ENCODE peak calls at places on chromosomes 16 and 17, in seven cellular contexts. S is activated CD8-positive, alpha-beta memory T cell treated with anti-CD3 and anti-CD28 coated beads for 1 hour; X is activated CD4-positive, alpha-beta T cell treated with anti-CD3 and anti-CD28 coated beads, Interleukin-2, amount 10 ng/mL, durations not matched to agents 7 days and 5 days; E is T47D; N is HS-5; Y is GM03348; Q is NCI-H345. W is an unnamed sample.

GRCh38 chr17:8192070-8192815 is 2.3 kb upstream of the BORCS6 start:
- DNase-seq in S (no peak), X (peak; percentile 80), E (peak; percentile 94), N (peak; percentile 56), Y (peak; percentile 60), Q (peak; percentile 90), W (peak; percentile 97)

GRCh38 chr17:41666336-41666680 is 22.4 kb upstream of the EIF1 start:
- DNase-seq in S (no peak), X (peak; percentile 52), E (no peak), N (no peak), Y (peak; percentile 24), Q (peak; percentile 69), W (peak; percentile 80)

GRCh38 chr16:77273-77806 is 685 bp upstream of the MPG start:
- DNase-seq in S (no peak), X (peak; percentile 24), E (peak; percentile 45), N (no peak), Y (peak; percentile 73), Q (peak; percentile 40), W (peak; percentile 77)

GRCh38 chr16:27564226-27564625 is 14.3 kb downstream of the KATNIP start:
- DNase-seq in S (no peak), X (no peak), E (no peak), N (no peak), Y (no peak), Q (no peak), W (no peak)

GRCh38 chr16:49351119-49351518 is 22.5 kb upstream of the C16orf78 start:
- DNase-seq in S (no peak), X (no peak), E (no peak), N (no peak), Y (no peak), Q (no peak), W (peak; percentile 1)

GRCh38 chr16:75402821-75403475 is 30.4 kb downstream of the CFDP1 start:
- DNase-seq in S (no peak), X (peak; percentile 19), E (peak; percentile 39), N (peak; percentile 38), Y (peak; percentile 53), Q (peak; percentile 0), W (peak; percentile 81)

GRCh38 chr17:74024871-74025531 is 178.5 kb upstream of the RPL38 start:
- DNase-seq in S (no peak), X (no peak), E (no peak), N (no peak), Y (no peak), Q (no peak), W (no peak)

GRCh38 chr16:89410794-89411309 is 79.5 kb downstream of the ANKRD11 start:
- DNase-seq in S (no peak), X (peak; percentile 22), E (peak; percentile 94), N (no peak), Y (peak; percentile 79), Q (peak; percentile 24), W (peak; percentile 98)